ENCODE peak calls at places on chromosome 13, in nine cellular contexts. V, I, D, N, W, L, T, X and U are unnamed samples.

GRCh38 chr13:72164811-72165210 is 297.8 kb upstream of the DACH1 start:
- DNase-seq in I (no peak), N (no peak), W (no peak), V (no peak), X (no peak), D (no peak), L (no peak), T (no peak), U (no peak)

GRCh38 chr13:76758738-76759137 is 127.5 kb downstream of the KCTD12 start:
- DNase-seq in D (no peak), I (no peak), L (no peak), T (no peak), N (no peak), X (no peak), W (no peak), V (no peak), U (no peak)

GRCh38 chr13:100146534-100146933 is 57.6 kb downstream of the PCCA start:
- DNase-seq in W (no peak), X (no peak), T (no peak), N (no peak), D (no peak), V (no peak), I (no peak), L (no peak), U (no peak)

GRCh38 chr13:98207411-98207810 is 30.3 kb upstream of the RNF113B start:
- DNase-seq in W (no peak), X (no peak), V (no peak), L (no peak), D (no peak), I (no peak), N (no peak), T (no peak), U (no peak)

GRCh38 chr13:51765142-51765515 is 38.8 kb downstream of the DHRS12 start:
- DNase-seq in W (no peak), X (no peak), T (no peak), N (no peak), L (no peak), D (no peak), I (no peak), V (no peak), U (no peak)

GRCh38 chr13:107210216-107211010 is 642.5 kb upstream of the ARGLU1 start:
- DNase-seq in X (no peak), N (no peak), V (no peak), D (no peak), L (no peak), I (no peak), T (no peak), W (no peak), U (no peak)

GRCh38 chr13:100440756-100441421 is 147.7 kb downstream of the GGACT start:
- DNase-seq in T (no peak), X (no peak), D (no peak), N (no peak), V (no peak), W (no peak), L (no peak), I (no peak), U (no peak)

GRCh38 chr13:47126432-47126831 is 229.6 kb upstream of the HTR2A start:
- DNase-seq in N (no peak), I (no peak), D (peak; percentile 12), W (no peak), V (no peak), X (no peak), L (no peak), T (peak; percentile 32), U (peak; percentile 3)

GRCh38 chr13:99353836-99354235 is 46.6 kb upstream of the GPR183 start:
- DNase-seq in I (no peak), T (no peak), X (no peak), V (no peak), D (no peak), W (no peak), N (no peak), L (no peak), U (no peak)

GRCh38 chr13:21060063-21060826 is 1.1 kb downstream of the LATS2 start:
- DNase-seq in I (peak; percentile 71), D (peak; percentile 67), V (peak; percentile 44), W (no peak), L (peak; percentile 52), X (peak; percentile 89), T (peak; percentile 37), N (no peak), U (peak; percentile 37)
- TF ChIP-seq POLR2A in I (no peak), D (no peak), V (no peak), W (no peak), L (no peak), X (no peak), T (peak; percentile 52), N (no peak), U (no peak)

GRCh38 chr13:26253787-26254582 is at the start of gene CDK8:
- DNase-seq in D (peak; percentile 96), T (peak; percentile 93), I (peak; percentile 90), L (peak; percentile 88), V (peak; percentile 93), N (peak; percentile 60), X (peak; percentile 97), W (peak; percentile 83), U (peak; percentile 96)
- TF ChIP-seq POLR2A in D (peak; percentile 76), T (peak; percentile 83), I (no peak), L (no peak), V (peak; percentile 60), N (peak; percentile 79), X (no peak), W (peak; percentile 59), U (peak; percentile 88)

DNA sequence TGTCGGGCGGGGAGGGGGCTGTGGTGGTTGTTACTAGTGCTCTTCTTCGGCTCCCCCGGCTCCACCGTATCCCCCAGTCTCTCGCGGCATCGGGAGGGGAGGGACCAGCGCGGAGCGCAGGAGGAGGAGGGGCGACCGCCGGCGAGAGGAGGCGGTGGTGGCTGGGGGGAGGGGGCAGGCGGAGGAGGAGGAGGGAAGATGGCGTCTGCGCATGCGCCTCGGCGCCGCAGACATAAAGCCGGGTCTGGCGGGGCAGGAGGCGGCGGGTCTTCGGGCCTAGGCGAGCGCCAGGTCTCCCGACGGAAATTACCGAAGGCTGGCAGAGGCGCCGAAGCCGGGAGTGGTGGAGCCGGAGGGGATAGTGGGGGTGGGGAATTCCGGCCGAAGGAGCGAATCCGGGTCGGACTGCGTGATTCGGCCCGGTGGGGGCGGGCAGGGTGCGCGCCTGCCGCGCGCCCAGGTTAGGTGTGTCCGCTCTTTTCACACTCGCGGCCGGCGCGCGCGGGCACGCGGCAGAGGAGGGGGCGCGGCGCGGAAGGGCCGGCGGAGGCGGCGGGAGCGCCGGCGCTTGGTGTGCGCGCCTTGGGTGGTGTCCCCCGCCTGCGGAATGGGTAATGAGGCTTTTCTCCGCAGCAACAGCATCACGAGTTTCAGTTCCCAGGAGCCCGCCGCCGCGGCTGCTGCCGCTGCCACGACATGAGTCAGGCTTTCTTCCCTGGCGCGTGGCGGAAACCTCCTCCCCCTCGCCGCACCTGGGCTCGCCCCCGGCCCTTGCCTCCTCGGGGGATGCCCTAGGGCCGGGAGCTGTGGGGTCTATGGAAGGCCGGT is 1.3 kb upstream of the TSC22D1 start:
- DNase-seq in N (peak; percentile 75), X (peak; percentile 99), D (peak; percentile 97), W (peak; percentile 88), L (peak; percentile 99), T (peak; percentile 98), V (peak; percentile 97), I (peak; percentile 97), U (peak; percentile 97)
- TF ChIP-seq POLR2A in N (no peak), X (no peak), D (peak; percentile 78), W (no peak), L (no peak), T (peak; percentile 80), V (peak; percentile 74), I (no peak), U (peak; percentile 90)

GRCh38 chr13:93225610-93226009 is 997 bp upstream of the GPC6 start:
- DNase-seq in T (no peak), N (no peak), V (no peak), I (no peak), W (no peak), X (no peak), D (no peak), L (no peak), U (no peak)

GRCh38 chr13:93227280-93227905 is 786 bp downstream of the GPC6 start:
- DNase-seq in W (no peak), N (no peak), T (no peak), I (peak; percentile 59), D (no peak), V (no peak), X (no peak), L (no peak), U (no peak)

GRCh38 chr13:93226065-93226622 is 463 bp upstream of the GPC6 start:
- DNase-seq in N (no peak), L (no peak), D (no peak), I (no peak), X (no peak), W (no peak), T (no peak), V (no peak), U (no peak)

GRCh38 chr13:93227906-93228801 is 1.5 kb downstream of the GPC6 start:
- DNase-seq in I (peak; percentile 64), D (no peak), V (peak; percentile 35), X (peak; percentile 89), N (no peak), L (peak; percentile 28), T (peak; percentile 54), W (no peak), U (peak; percentile 31)

GRCh38 chr13:93226623-93227279 is at the start of gene GPC6:
- DNase-seq in L (no peak), T (peak; percentile 45), N (no peak), D (no peak), I (no peak), V (no peak), W (no peak), X (no peak), U (peak; percentile 1)
- TF ChIP-seq POLR2A in L (no peak), T (no peak), N (no peak), D (no peak), I (no peak), V (no peak), W (no peak), X (no peak), U (no peak)

DNA sequence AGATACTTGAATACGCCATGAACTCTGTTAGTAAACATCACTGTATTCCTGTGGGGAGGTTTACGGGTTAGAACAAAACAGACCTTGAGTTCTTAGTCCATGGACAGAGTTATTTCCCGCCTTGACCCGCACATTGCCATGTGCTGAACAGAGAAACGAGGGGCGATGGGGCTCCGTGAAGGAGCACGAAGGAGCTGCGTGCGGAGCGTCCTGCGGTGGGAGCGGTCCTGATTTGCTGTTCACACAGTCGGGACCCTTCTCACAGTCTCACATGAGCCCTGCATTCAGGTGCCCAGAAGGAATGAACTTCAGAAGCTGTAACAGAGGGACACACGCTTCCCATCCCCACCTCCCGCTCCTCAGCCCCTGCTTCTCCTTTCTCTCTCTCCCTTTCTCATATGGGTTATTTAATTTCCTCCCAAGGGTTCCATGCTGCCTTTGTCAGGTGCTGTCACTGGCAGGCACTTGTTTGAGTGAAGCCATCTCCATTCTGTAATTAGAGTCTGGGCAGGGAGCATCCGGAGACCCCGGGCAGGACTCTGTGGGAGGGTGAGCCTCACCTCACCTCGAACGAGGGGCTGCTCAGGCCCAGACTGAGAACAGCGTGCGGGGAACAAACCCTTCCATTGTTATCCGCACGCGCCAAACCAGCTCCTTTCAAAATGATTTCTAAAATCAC is 76.9 kb downstream of the TEX29 start:
- DNase-seq in V (no peak), T (no peak), D (no peak), X (peak; percentile 78), L (peak; percentile 10), I (no peak), W (no peak), N (no peak), U (no peak)
- TF ChIP-seq POLR2A in V (no peak), T (no peak), D (no peak), X (no peak), L (no peak), I (no peak), W (no peak), N (no peak), U (no peak)